ENCODE peak calls at places on chromosome 6, in five cellular contexts. I is prostate gland, A is esophagus squamous epithelium, B is IMR-90, V is heart left ventricle. Q is an unnamed sample.

GRCh38 chr6:3489032-3489757 is 32.3 kb upstream of the SLC22A23 start:
- DNase-seq in I (no peak), A (no peak), B (peak), V (no peak), Q (no peak)

GRCh38 chr6:112936476-112936875 is 589.3 kb downstream of the RFPL4B start:
- DNase-seq in I (no peak), A (no peak), B (peak), V (no peak), Q (no peak)

GRCh38 chr6:24872769-24873168 is 63.0 kb downstream of the RIPOR2 start:
- DNase-seq in I (no peak), A (no peak), B (no peak), V (no peak), Q (no peak)

GRCh38 chr6:105319331-105319730 is 83.6 kb downstream of the PREP start:
- DNase-seq in I (no peak), A (no peak), B (peak), V (no peak), Q (no peak)

GRCh38 chr6:33428219-33428890 is 8.5 kb downstream of the SYNGAP1 start:
- DNase-seq in I (no peak), A (no peak), B (no peak), V (peak), Q (peak)

GRCh38 chr6:16180696-16181428 is 52.0 kb downstream of the MYLIP start:
- DNase-seq in I (no peak), A (no peak), B (no peak), V (no peak), Q (no peak)

GRCh38 chr6:142645663-142646062 is 299.3 kb downstream of the HIVEP2 start:
- DNase-seq in I (no peak), A (no peak), B (no peak), V (no peak), Q (no peak)

GRCh38 chr6:29652198-29652584 is 4.7 kb upstream of the MOG start:
- DNase-seq in I (no peak), A (no peak), B (no peak), V (no peak), Q (no peak)

GRCh38 chr6:37491161-37491829 is 8.4 kb downstream of the CCDC167 start:
- DNase-seq in I (peak), A (no peak), B (no peak), V (no peak), Q (no peak)

GRCh38 chr6:143940011-143940597 is 68.0 kb downstream of the PLAGL1 start:
- DNase-seq in I (no peak), A (no peak), B (peak), V (no peak), Q (peak)

GRCh38 chr6:133817460-133818047 is 71.4 kb upstream of the TCF21 start:
- DNase-seq in I (no peak), A (no peak), B (no peak), V (no peak), Q (peak)

GRCh38 chr6:170086639-170087420 is 204.0 kb downstream of the DLL1 start:
- DNase-seq in I (no peak), A (no peak), B (no peak), V (no peak), Q (no peak)

GRCh38 chr6:150527100-150527499 is 72.6 kb upstream of the PLEKHG1 start:
- DNase-seq in I (peak), A (no peak), B (peak), V (no peak), Q (no peak)

GRCh38 chr6:167984144-167984719 is 13.2 kb upstream of the KIF25 start:
- DNase-seq in I (no peak), A (no peak), B (no peak), V (no peak), Q (no peak)

GRCh38 chr6:152575621-152576150 is 61.5 kb downstream of the SYNE1 start:
- DNase-seq in I (peak), A (no peak), B (peak), V (no peak), Q (no peak)

GRCh38 chr6:160102956-160103824 is 18.4 kb upstream of the SLC22A1 start:
- DNase-seq in I (no peak), A (no peak), B (peak), V (no peak), Q (peak)

GRCh38 chr6:139549561-139550070 is 175.2 kb upstream of the CITED2 start:
- DNase-seq in I (no peak), A (no peak), B (no peak), V (no peak), Q (no peak)

GRCh38 chr6:41167173-41167963 is 4.5 kb upstream of the TREM2 start:
- DNase-seq in I (no peak), A (no peak), B (peak), V (no peak), Q (peak)

GRCh38 chr6:88124925-88125557 is 41.1 kb downstream of the CNR1 start:
- DNase-seq in I (no peak), A (no peak), B (no peak), V (no peak), Q (no peak)

GRCh38 chr6:134351615-134352474 is 33.9 kb upstream of the SGK1 start:
- DNase-seq in I (no peak), A (no peak), B (peak), V (no peak), Q (no peak)

GRCh38 chr6:90146024-90146423 is 150.6 kb downstream of the BACH2 start:
- DNase-seq in I (no peak), A (no peak), B (no peak), V (no peak), Q (no peak)

GRCh38 chr6:16725145-16725864 is 36.0 kb downstream of the ATXN1 start:
- DNase-seq in I (no peak), A (no peak), B (peak), V (no peak), Q (no peak)

GRCh38 chr6:107665386-107665785 is 158.7 kb downstream of the SCML4 start:
- DNase-seq in I (no peak), A (no peak), B (peak), V (no peak), Q (no peak)

GRCh38 chr6:157223021-157223430 is 100.3 kb downstream of the TMEM242 start:
- DNase-seq in I (no peak), A (no peak), B (no peak), V (peak), Q (no peak)

GRCh38 chr6:142675925-142676324 is 269.1 kb downstream of the HIVEP2 start:
- DNase-seq in I (no peak), A (no peak), B (no peak), V (no peak), Q (no peak)

GRCh38 chr6:140436023-140436811 is 1061.8 kb upstream of the CITED2 start:
- DNase-seq in I (no peak), A (no peak), B (peak), V (no peak), Q (no peak)

GRCh38 chr6:142934599-142934998 is 10.4 kb downstream of the HIVEP2 start:
- DNase-seq in I (no peak), A (no peak), B (no peak), V (no peak), Q (no peak)

GRCh38 chr6:134739299-134740090 is 210.4 kb downstream of the ALDH8A1 start:
- DNase-seq in I (no peak), A (no peak), B (peak), V (no peak), Q (no peak)

GRCh38 chr6:33384581-33385020 is 7.0 kb upstream of the KIFC1 start:
- DNase-seq in I (no peak), A (no peak), B (peak), V (no peak), Q (no peak)

GRCh38 chr6:116408476-116408875 is 37.7 kb downstream of the DSE start:
- DNase-seq in I (no peak), A (no peak), B (no peak), V (no peak), Q (no peak)
- TF ChIP-seq POLR2A in I (no peak), A (no peak), B (no peak), V (no peak), Q (no peak)

DNA sequence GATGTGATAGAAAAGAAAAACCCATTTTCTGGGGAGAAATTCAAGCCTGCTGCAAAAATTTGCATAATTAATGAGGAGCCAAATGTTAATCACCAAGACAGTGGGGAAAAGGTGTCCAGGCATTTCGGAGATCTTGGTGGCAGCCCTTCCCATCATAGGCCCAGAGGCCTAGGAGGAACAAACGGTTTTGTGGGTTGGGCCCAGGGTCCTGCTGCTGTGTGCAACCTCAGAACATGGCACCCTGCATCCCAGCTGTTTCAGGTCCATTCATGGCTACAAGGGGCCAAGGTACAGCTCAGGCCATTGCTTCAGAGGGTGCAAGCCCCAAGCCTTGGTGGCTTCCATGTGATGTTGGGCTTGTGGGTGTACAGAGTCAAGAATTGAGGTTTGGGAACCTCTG is 189.8 kb upstream of the IMPG1 start:
- DNase-seq in I (no peak), A (no peak), B (no peak), V (no peak), Q (no peak)
- TF ChIP-seq POLR2A in I (no peak), A (no peak), B (no peak), V (no peak), Q (no peak)

GRCh38 chr6:131761061-131761761 is 46.6 kb upstream of the ENPP1 start:
- DNase-seq in I (no peak), A (no peak), B (peak), V (no peak), Q (no peak)

GRCh38 chr6:131762984-131763383 is 44.8 kb upstream of the ENPP1 start:
- DNase-seq in I (no peak), A (no peak), B (peak), V (no peak), Q (no peak)

GRCh38 chr6:131763749-131764148 is 44.1 kb upstream of the ENPP1 start:
- DNase-seq in I (no peak), A (no peak), B (no peak), V (no peak), Q (no peak)

GRCh38 chr6:131764350-131764749 is 43.5 kb upstream of the ENPP1 start:
- DNase-seq in I (no peak), A (no peak), B (peak), V (no peak), Q (no peak)

DNA sequence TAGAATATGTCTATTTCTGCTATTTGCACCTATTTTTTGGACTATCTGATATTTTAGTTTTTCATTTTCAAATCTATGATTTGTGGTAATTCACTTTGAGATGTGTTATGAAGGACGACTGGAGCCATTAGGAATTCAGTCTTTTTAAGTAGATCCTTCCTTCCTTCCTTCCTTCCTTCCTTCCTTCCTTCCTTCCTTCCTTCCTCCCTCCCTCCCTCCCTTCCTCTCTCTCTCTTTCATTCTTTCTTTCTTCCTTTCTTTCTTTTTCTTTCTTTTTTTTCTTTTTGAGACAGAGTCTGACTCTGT is 46.1 kb upstream of the ENPP1 start:
- DNase-seq in I (no peak), A (no peak), B (no peak), V (no peak), Q (no peak)
- TF ChIP-seq POLR2A in I (no peak), A (no peak), B (no peak), V (no peak), Q (no peak)

GRCh38 chr6:27864906-27865883 is 47.0 kb downstream of the OR2B2 start:
- DNase-seq in I (peak), A (peak), B (peak), V (peak), Q (peak)
- TF ChIP-seq POLR2A in I (peak), A (peak), B (peak), V (no peak), Q (peak)

GRCh38 chr6:84086545-84087429 is 53.2 kb downstream of the MRAP2 start:
- DNase-seq in I (no peak), A (no peak), B (no peak), V (no peak), Q (peak)

GRCh38 chr6:84093405-84094049 is 60.0 kb downstream of the MRAP2 start:
- DNase-seq in I (no peak), A (no peak), B (no peak), V (no peak), Q (peak)

GRCh38 chr6:84089552-84089951 is 56.0 kb downstream of the MRAP2 start:
- DNase-seq in I (no peak), A (no peak), B (no peak), V (no peak), Q (no peak)

GRCh38 chr6:84094050-84094435 is 60.5 kb downstream of the MRAP2 start:
- DNase-seq in I (no peak), A (no peak), B (no peak), V (no peak), Q (no peak)

DNA sequence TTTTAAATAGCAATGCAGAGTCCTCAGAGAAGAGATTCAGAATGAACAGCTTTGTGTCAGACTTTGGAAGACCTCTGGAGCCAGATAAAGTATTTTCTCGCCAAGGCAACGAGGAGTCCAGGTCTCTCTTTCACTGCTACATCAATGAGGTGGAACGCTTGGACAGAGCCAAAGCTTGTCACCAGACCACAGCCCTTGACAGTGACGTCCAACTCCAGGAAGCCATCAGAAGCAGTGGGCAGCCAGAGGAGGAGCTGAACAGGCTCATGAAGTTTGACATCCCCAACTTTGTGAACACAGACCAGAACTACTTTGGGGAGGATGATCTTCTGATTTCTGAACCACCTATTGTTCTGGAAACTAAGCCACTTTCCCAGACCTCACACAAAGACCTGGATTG is 55.5 kb downstream of the MRAP2 start:
- DNase-seq in I (no peak), A (no peak), B (no peak), V (no peak), Q (no peak)
- TF ChIP-seq POLR2A in I (no peak), A (no peak), B (no peak), V (no peak), Q (no peak)

GRCh38 chr6:398065-398464 is 6.5 kb downstream of the IRF4 start:
- DNase-seq in I (no peak), A (no peak), B (no peak), V (no peak), Q (no peak)

GRCh38 chr6:397056-397455 is 5.5 kb downstream of the IRF4 start:
- DNase-seq in I (no peak), A (no peak), B (no peak), V (no peak), Q (no peak)

GRCh38 chr6:396126-396520 is 4.6 kb downstream of the IRF4 start:
- DNase-seq in I (no peak), A (no peak), B (no peak), V (no peak), Q (no peak)

GRCh38 chr6:398558-399078 is 7.1 kb downstream of the IRF4 start:
- DNase-seq in I (no peak), A (no peak), B (no peak), V (no peak), Q (no peak)

GRCh38 chr6:397604-398003 is 6.1 kb downstream of the IRF4 start:
- DNase-seq in I (no peak), A (no peak), B (no peak), V (no peak), Q (no peak)
- TF ChIP-seq POLR2A in I (no peak), A (no peak), B (no peak), V (no peak), Q (no peak)

GRCh38 chr6:27837636-27838512 is 74.3 kb downstream of the OR2B2 start:
- DNase-seq in I (peak), A (peak), B (peak), V (peak), Q (peak)
- TF ChIP-seq POLR2A in I (peak), A (peak), B (peak), V (peak), Q (peak)

DNA sequence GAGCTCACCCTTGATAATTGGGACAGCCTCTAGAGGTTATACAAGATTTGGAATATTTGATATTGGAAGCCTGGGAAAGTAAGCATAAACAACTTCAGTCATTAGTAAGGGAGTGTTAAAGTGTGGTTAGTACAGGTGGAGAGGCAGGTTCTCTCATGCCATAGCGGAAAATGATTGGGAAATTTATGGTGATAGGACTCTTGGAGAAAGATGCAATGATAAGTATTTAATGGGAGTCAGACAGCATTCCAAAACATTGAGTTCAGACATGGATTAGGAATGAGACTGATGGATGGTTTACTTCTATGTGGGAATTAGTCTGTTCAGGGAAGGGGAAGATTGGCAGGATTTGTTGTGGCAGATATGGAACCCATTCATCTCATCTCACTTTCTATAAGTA is 152.7 kb downstream of the MCHR2 start:
- DNase-seq in I (no peak), A (no peak), B (no peak), V (no peak), Q (no peak)
- TF ChIP-seq POLR2A in I (no peak), A (no peak), B (no peak), V (no peak), Q (no peak)

DNA sequence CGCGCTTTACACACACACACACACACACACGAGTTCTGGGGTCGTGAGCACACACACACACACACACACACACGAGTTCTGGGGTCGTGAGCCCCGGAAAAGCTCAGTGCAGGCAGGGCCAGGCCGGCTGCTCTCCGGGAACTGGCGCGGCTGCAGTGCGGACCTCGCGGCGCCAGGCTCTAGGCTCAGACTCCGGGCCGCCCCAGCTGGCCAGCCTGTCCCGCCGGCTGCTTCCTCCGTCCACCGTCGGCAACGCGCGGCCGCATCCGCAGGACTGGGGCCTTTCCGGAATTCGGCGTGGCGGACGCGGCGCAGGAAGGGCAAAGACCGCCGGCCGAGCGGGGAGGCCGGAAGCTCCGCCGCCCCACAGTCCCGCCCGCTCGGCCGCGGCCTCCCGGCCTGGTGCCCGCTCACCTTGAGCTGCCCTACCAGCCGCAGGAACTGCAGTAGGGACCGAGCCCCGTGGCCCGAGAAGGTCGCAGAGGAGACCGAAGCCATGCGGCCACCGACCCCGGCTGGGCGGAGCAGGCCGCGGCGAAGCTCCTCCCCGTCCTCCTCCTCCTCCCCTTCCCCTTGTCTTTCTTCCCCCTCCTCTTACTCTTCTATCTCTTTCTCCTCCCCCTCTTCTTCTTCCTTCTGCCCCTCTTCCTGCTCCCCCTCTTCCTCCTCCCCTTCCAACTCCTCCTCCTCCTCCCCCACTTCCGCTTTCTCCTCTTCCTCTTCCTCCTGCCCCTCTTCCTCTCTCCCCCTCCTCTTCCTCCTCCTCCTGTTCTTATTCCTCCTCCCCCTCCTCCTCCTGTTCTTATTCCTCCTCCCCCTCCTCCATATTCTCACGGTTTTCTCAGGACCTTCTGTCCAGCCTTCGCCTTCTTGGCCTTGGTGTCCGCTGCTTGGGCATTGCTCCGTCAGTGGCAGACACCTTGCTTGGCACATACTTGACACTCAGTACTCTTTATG is at the start of gene HDDC2:
- DNase-seq in I (peak), A (peak), B (peak), V (peak), Q (peak)
- TF ChIP-seq POLR2A in I (no peak), A (no peak), B (peak), V (no peak), Q (peak)

Q was measured in erythroblast.